ENCODE peak calls at places on chromosomes 7 and 10, in six cellular contexts. One of them, this sample, is unnamed.

GRCh38 chr7:65438593-65438992 is 64.9 kb downstream of the ZNF92 start:
- DNase-seq in HepG2: no peak
- DNase-seq in K562: no peak
- DNase-seq in GM12878: no peak
- DNase-seq in H1: no peak
- DNase-seq in HL-60: no peak
- DNase-seq in this sample: no peak

GRCh38 chr10:22740180-22740579 is 25.8 kb upstream of the PIP4K2A start:
- DNase-seq in HepG2: peak; percentile 14
- DNase-seq in K562: no peak
- DNase-seq in GM12878: no peak
- DNase-seq in H1: no peak
- DNase-seq in HL-60: no peak
- DNase-seq in this sample: no peak

GRCh38 chr10:113320980-113321379 is 231.9 kb upstream of the HABP2 start:
- DNase-seq in HepG2: no peak
- DNase-seq in K562: no peak
- DNase-seq in GM12878: no peak
- DNase-seq in H1: no peak
- DNase-seq in HL-60: no peak
- DNase-seq in this sample: no peak

GRCh38 chr7:19066109-19066508 is 51.3 kb downstream of the TWIST1 start:
- DNase-seq in HepG2: no peak
- DNase-seq in K562: no peak
- DNase-seq in GM12878: no peak
- DNase-seq in H1: no peak
- DNase-seq in HL-60: no peak
- DNase-seq in this sample: no peak

GRCh38 chr10:16891375-16892313 is 74.4 kb upstream of the RSU1 start:
- DNase-seq in HepG2: peak; percentile 30
- DNase-seq in K562: peak; percentile 41
- DNase-seq in GM12878: no peak
- DNase-seq in H1: peak; percentile 63
- DNase-seq in HL-60: no peak
- DNase-seq in this sample: peak; percentile 25

GRCh38 chr7:42283553-42283952 is 46.5 kb upstream of the GLI3 start:
- DNase-seq in HepG2: no peak
- DNase-seq in K562: no peak
- DNase-seq in GM12878: no peak
- DNase-seq in H1: no peak
- DNase-seq in HL-60: no peak
- DNase-seq in this sample: no peak

GRCh38 chr10:92667078-92667477 is 22.7 kb upstream of the HHEX start:
- DNase-seq in HepG2: no peak
- DNase-seq in K562: no peak
- DNase-seq in GM12878: no peak
- DNase-seq in H1: no peak
- DNase-seq in HL-60: no peak
- DNase-seq in this sample: no peak

GRCh38 chr10:121702351-121703320 is 104.4 kb upstream of the FGFR2 start:
- DNase-seq in HepG2: peak; percentile 3
- DNase-seq in K562: no peak
- DNase-seq in GM12878: no peak
- DNase-seq in H1: no peak
- DNase-seq in HL-60: no peak
- DNase-seq in this sample: no peak

GRCh38 chr10:80405636-80406035 is 2.7 kb upstream of the PRXL2A start:
- DNase-seq in HepG2: no peak
- DNase-seq in K562: no peak
- DNase-seq in GM12878: no peak
- DNase-seq in H1: no peak
- DNase-seq in HL-60: no peak
- DNase-seq in this sample: no peak

GRCh38 chr10:48377751-48378585 is 71.5 kb downstream of the MAPK8 start:
- DNase-seq in HepG2: no peak
- DNase-seq in K562: no peak
- DNase-seq in GM12878: no peak
- DNase-seq in H1: no peak
- DNase-seq in HL-60: no peak
- DNase-seq in this sample: no peak

GRCh38 chr10:122782911-122783310 is 62.7 kb downstream of the CUZD1 start:
- DNase-seq in HepG2: no peak
- DNase-seq in K562: no peak
- DNase-seq in GM12878: no peak
- DNase-seq in H1: no peak
- DNase-seq in HL-60: no peak
- DNase-seq in this sample: no peak

GRCh38 chr7:6015917-6016652 is 7.0 kb downstream of the AIMP2 start:
- DNase-seq in HepG2: no peak
- DNase-seq in K562: no peak
- DNase-seq in GM12878: no peak
- DNase-seq in H1: no peak
- DNase-seq in HL-60: no peak
- DNase-seq in this sample: no peak

DNA sequence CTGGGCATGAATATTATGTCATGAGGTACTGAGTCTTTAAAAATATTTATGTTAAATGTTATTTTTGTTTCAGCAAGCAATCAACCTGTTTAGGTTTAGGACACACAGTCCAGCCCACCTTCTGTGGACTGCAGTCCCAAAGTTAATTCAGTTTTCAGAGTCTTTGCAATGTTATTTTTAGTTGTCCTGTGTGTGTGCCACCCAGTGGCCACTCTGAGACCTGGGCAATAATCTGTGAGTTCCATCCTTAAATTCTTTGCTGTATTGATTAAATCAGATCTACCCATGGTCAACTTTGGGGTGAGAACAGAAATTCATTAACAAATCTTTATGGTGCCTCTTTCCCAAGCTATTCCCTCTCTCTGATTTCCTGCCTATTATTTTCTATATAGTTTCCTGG is 415.1 kb downstream of the CCSER2 start:
- DNase-seq in HepG2: peak; percentile 7
- DNase-seq in K562: no peak
- DNase-seq in GM12878: no peak
- DNase-seq in H1: no peak
- DNase-seq in HL-60: no peak
- DNase-seq in this sample: no peak
- TF ChIP-seq CTCF in HepG2: peak; percentile 53
- TF ChIP-seq CTCF in K562: no peak
- TF ChIP-seq CTCF in GM12878: peak; percentile 29
- TF ChIP-seq CTCF in H1: no peak
- TF ChIP-seq CTCF in HL-60: no peak
- TF ChIP-seq CTCF in this sample: peak; percentile 16

GRCh38 chr7:422191-422885 is 97.3 kb downstream of the PDGFA start:
- DNase-seq in HepG2: no peak
- DNase-seq in K562: no peak
- DNase-seq in GM12878: no peak
- DNase-seq in H1: no peak
- DNase-seq in HL-60: no peak
- DNase-seq in this sample: no peak

GRCh38 chr7:424301-424935 is 95.2 kb downstream of the PDGFA start:
- DNase-seq in HepG2: no peak
- DNase-seq in K562: no peak
- DNase-seq in GM12878: no peak
- DNase-seq in H1: no peak
- DNase-seq in HL-60: no peak
- DNase-seq in this sample: no peak

GRCh38 chr7:424961-425793 is 94.5 kb downstream of the PDGFA start:
- DNase-seq in HepG2: no peak
- DNase-seq in K562: no peak
- DNase-seq in GM12878: no peak
- DNase-seq in H1: peak; percentile 42
- DNase-seq in HL-60: no peak
- DNase-seq in this sample: no peak

GRCh38 chr7:422886-423225 is 96.8 kb downstream of the PDGFA start:
- DNase-seq in HepG2: no peak
- DNase-seq in K562: no peak
- DNase-seq in GM12878: no peak
- DNase-seq in H1: no peak
- DNase-seq in HL-60: no peak
- DNase-seq in this sample: no peak

DNA sequence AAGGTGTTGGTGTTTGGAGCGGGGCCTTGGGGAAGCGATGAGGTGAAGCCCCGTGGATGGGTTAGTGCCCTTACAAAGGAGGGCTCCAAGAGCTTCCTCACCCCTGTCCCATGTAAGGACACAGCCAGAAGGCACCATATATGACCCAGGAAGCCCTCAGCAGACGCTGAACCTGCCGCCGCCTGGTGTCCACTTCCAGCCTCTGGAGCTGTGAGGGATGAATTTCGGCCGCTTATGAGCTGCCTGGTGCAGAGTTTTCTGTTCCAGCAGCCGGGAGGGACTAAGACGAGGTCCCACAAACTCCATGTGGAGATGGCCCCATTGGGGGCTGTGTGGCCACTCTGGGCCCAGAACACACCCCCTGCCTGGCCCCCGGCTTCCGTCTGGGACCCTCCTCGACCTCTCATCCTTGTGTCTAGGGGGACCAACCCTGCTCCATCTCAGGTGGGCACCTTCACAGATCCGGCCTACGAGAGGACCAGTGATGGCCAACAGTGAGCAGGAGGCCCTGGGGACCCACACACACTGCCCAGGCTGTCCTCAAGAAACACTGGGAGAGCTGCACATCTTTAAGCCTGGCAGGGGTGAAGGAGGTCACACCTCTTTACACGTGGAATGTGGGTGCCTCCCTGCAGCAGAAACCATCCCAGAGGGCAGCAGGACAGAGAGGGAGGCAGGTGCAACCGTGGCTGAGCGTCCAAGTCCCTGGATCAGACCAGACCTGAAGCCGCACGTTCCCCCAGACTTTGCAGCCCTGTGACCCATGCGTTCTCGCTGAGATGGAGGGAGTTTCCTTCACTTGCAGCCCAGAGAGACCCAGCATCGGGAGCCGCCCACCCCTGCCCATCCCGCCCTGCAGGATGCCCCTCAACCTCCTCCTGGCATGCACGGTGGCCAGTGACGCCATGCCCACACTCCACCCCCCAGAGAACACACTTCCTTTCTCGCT is 96.1 kb downstream of the PDGFA start:
- DNase-seq in HepG2: peak; percentile 23
- DNase-seq in K562: no peak
- DNase-seq in GM12878: no peak
- DNase-seq in H1: no peak
- DNase-seq in HL-60: no peak
- DNase-seq in this sample: no peak
- TF ChIP-seq GABPA in HepG2: no peak
- TF ChIP-seq GABPA in K562: no peak
- TF ChIP-seq GABPA in GM12878: no peak
- TF ChIP-seq GABPA in H1: no peak
- TF ChIP-seq GABPA in HL-60: no peak
- TF ChIP-seq GABPA in this sample: no peak

GRCh38 chr7:74185636-74186035 is 11.5 kb downstream of the EIF4H start:
- DNase-seq in HepG2: no peak
- DNase-seq in K562: no peak
- DNase-seq in GM12878: no peak
- DNase-seq in H1: no peak
- DNase-seq in HL-60: no peak
- DNase-seq in this sample: no peak

GRCh38 chr7:74185016-74185415 is 10.9 kb downstream of the EIF4H start:
- DNase-seq in HepG2: no peak
- DNase-seq in K562: no peak
- DNase-seq in GM12878: no peak
- DNase-seq in H1: no peak
- DNase-seq in HL-60: no peak
- DNase-seq in this sample: no peak

GRCh38 chr7:74182453-74183090 is 8.4 kb downstream of the EIF4H start:
- DNase-seq in HepG2: no peak
- DNase-seq in K562: no peak
- DNase-seq in GM12878: no peak
- DNase-seq in H1: no peak
- DNase-seq in HL-60: no peak
- DNase-seq in this sample: no peak

GRCh38 chr7:74183142-74183541 is 9.0 kb downstream of the EIF4H start:
- DNase-seq in HepG2: no peak
- DNase-seq in K562: no peak
- DNase-seq in GM12878: no peak
- DNase-seq in H1: no peak
- DNase-seq in HL-60: no peak
- DNase-seq in this sample: no peak

DNA sequence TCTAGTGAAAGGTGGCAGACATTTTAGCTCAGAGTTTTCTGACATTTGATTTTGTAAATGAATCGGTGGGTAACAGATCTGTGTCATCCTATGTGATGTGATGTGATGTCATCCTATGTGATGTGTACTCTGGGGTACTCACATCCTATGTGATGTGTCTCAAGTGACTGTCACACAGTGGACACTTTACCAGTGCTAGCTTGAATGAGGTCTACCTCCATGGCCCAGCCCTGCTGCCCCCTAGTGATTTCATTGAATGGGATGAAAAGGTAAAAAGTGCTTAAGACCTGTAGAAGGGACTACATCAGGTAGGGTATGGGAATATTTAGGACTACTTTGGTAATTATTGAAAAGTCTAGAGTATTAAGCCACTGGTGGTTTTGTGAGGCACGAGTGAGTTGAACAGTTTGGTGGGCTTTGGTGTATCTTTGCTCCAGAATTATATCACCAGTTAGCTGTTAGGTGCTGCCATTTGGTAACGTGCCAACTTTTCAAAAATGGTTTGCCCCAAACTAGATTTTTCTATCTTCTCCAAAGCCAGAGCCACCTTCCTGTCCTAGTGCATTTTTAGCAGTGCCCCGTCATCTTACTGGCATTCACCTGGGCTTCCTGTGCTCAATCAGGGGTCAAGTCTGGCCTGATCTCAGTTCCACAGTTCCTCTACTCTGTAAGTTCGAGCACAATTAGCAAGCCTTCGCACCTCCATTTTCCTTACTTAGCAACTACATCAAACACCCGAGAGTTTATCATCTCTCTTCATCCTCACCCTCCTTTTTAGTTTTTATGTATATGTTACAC is 9.7 kb downstream of the EIF4H start:
- DNase-seq in HepG2: peak; percentile 54
- DNase-seq in K562: peak; percentile 43
- DNase-seq in GM12878: no peak
- DNase-seq in H1: no peak
- DNase-seq in HL-60: no peak
- DNase-seq in this sample: peak; percentile 49
- TF ChIP-seq CTCF in HepG2: peak; percentile 54
- TF ChIP-seq CTCF in K562: peak; percentile 70
- TF ChIP-seq CTCF in GM12878: peak; percentile 44
- TF ChIP-seq CTCF in H1: peak; percentile 28
- TF ChIP-seq CTCF in HL-60: no peak
- TF ChIP-seq CTCF in this sample: peak; percentile 58

DNA sequence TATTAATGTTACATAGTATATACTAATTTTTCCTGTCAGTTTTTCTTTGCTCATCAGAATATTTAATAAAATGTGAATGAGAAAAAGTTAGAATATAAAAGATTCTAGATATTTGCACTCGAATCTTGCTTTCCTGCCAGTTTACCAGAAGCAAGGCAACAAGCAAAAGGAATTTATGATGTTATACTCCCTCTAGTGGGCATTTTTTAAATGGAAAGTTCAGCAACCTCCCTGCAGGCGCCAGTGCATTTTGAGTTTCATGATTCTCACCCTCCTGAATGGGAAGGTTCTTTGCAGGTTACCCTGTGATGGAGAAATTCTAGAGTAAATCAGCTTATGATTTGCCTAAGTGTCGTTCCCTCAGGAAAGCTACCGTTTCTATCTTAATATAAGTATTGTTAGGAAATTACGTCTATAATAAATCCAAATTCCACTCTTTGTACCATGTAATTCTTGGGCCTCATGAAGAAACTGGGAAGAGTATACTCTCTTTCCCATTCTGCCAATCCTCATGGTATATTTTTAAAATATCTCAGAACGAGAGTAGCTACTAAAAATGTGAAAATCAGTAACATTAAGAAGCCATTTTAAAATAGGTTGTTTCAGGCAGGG is 350.0 kb downstream of the CRPPA start:
- DNase-seq in HepG2: peak; percentile 50
- DNase-seq in K562: peak; percentile 62
- DNase-seq in GM12878: no peak
- DNase-seq in H1: no peak
- DNase-seq in HL-60: peak; percentile 23
- DNase-seq in this sample: peak; percentile 39
- TF ChIP-seq GABPA in HepG2: no peak
- TF ChIP-seq GABPA in K562: no peak
- TF ChIP-seq GABPA in GM12878: no peak
- TF ChIP-seq GABPA in H1: no peak
- TF ChIP-seq GABPA in HL-60: no peak
- TF ChIP-seq GABPA in this sample: no peak